ENCODE peak calls at places on chromosomes 7 and 10, in seven cellular contexts. N, R, F, H, B, T and S are unnamed samples.

GRCh38 chr7:27745064-27745583 is 5.2 kb downstream of the TAX1BP1 start:
- DNase-seq in H (no peak), T (peak; percentile 75), N (peak; percentile 44), B (peak; percentile 85), F (peak; percentile 69), R (peak; percentile 86), S (peak; percentile 63)

GRCh38 chr7:94250124-94250523 is 144.6 kb upstream of the COL1A2 start:
- DNase-seq in N (no peak), R (no peak), H (no peak), F (no peak), T (no peak), B (peak; percentile 19), S (no peak)

GRCh38 chr10:131316321-131317075 is 5.0 kb upstream of the TCERG1L start:
- DNase-seq in F (no peak), R (no peak), T (no peak), H (no peak), B (no peak), N (no peak), S (no peak)

GRCh38 chr7:140333209-140333608 is 65.1 kb downstream of the SLC37A3 start:
- DNase-seq in T (no peak), H (no peak), B (no peak), F (no peak), R (no peak), N (no peak), S (no peak)

GRCh38 chr7:9186730-9187129 is 753.3 kb downstream of the NXPH1 start:
- DNase-seq in B (no peak), R (no peak), N (no peak), F (no peak), T (no peak), H (no peak), S (no peak)

GRCh38 chr10:71782221-71782916 is 9.0 kb upstream of the VSIR start:
- DNase-seq in F (no peak), T (no peak), B (no peak), H (no peak), N (no peak), R (no peak), S (no peak)

GRCh38 chr7:155166673-155167370 is 96.7 kb downstream of the HTR5A start:
- DNase-seq in N (no peak), F (peak; percentile 75), R (peak; percentile 48), B (peak; percentile 93), H (no peak), T (peak; percentile 92), S (peak; percentile 99)

GRCh38 chr7:37142943-37143342 is 305.7 kb downstream of the ELMO1 start:
- DNase-seq in F (no peak), N (no peak), T (no peak), H (no peak), B (no peak), R (no peak), S (no peak)

GRCh38 chr7:986766-987722 is 4.1 kb downstream of the CYP2W1 start:
- DNase-seq in T (no peak), F (no peak), R (no peak), N (no peak), B (no peak), H (no peak), S (no peak)

GRCh38 chr7:50272808-50273207 is 31.7 kb upstream of the IKZF1 start:
- DNase-seq in N (no peak), R (no peak), T (no peak), B (no peak), F (no peak), H (no peak), S (no peak)

GRCh38 chr7:130936202-130936931 is 202.4 kb upstream of the KLF14 start:
- DNase-seq in N (no peak), T (no peak), H (no peak), F (no peak), B (no peak), R (no peak), S (no peak)

GRCh38 chr10:123309740-123310139 is 155.5 kb downstream of the BUB3 start:
- DNase-seq in R (peak; percentile 67), T (peak; percentile 6), N (no peak), B (peak; percentile 81), H (no peak), F (no peak), S (no peak)

GRCh38 chr7:51451751-51452465 is 135.3 kb upstream of the COBL start:
- DNase-seq in F (no peak), H (no peak), N (no peak), B (no peak), R (no peak), T (no peak), S (no peak)

GRCh38 chr10:22713853-22714523 is 390 bp downstream of the PIP4K2A start:
- DNase-seq in H (no peak), F (no peak), T (no peak), N (no peak), B (peak; percentile 30), R (peak; percentile 49), S (no peak)

GRCh38 chr10:48272682-48273081 is 1.8 kb downstream of the FRMPD2 start:
- DNase-seq in H (no peak), R (no peak), N (no peak), F (no peak), T (no peak), B (no peak), S (no peak)

GRCh38 chr7:93646538-93646937 is 72.0 kb upstream of the CALCR start:
- DNase-seq in F (no peak), N (no peak), R (no peak), H (no peak), T (no peak), B (no peak), S (no peak)

GRCh38 chr7:7114575-7115291 is 67.6 kb upstream of the C1GALT1 start:
- DNase-seq in H (no peak), F (no peak), N (no peak), R (no peak), B (no peak), T (no peak), S (no peak)

GRCh38 chr10:113073549-113074189 is 123.6 kb downstream of the TCF7L2 start:
- DNase-seq in N (peak; percentile 94), F (peak; percentile 94), R (peak; percentile 98), B (peak; percentile 100), T (peak; percentile 98), H (no peak), S (peak; percentile 84)

GRCh38 chr10:26962835-26963234 is 102.1 kb upstream of the ABI1 start:
- DNase-seq in B (no peak), T (no peak), F (no peak), N (no peak), R (no peak), H (no peak), S (no peak)

GRCh38 chr10:62083868-62084267 is 182.4 kb downstream of the ARID5B start:
- DNase-seq in H (no peak), F (peak; percentile 36), B (peak; percentile 76), R (peak; percentile 89), T (peak; percentile 80), N (no peak), S (peak; percentile 74)

GRCh38 chr7:6228363-6228762 is 44.1 kb downstream of the CYTH3 start:
- DNase-seq in T (peak; percentile 24), H (no peak), R (peak; percentile 35), N (no peak), F (no peak), B (peak; percentile 41), S (no peak)

GRCh38 chr10:129438024-129438423 is 29.0 kb upstream of the MGMT start:
- DNase-seq in T (no peak), H (no peak), B (no peak), R (no peak), N (no peak), F (no peak), S (no peak)
- H3K4me3 ChIP-seq in T (no peak overlapping the region), H (no peak overlapping the region), B (no peak overlapping the region), R (no peak overlapping the region), N (no peak overlapping the region), F (no peak overlapping the region), S (no peak overlapping the region)

DNA sequence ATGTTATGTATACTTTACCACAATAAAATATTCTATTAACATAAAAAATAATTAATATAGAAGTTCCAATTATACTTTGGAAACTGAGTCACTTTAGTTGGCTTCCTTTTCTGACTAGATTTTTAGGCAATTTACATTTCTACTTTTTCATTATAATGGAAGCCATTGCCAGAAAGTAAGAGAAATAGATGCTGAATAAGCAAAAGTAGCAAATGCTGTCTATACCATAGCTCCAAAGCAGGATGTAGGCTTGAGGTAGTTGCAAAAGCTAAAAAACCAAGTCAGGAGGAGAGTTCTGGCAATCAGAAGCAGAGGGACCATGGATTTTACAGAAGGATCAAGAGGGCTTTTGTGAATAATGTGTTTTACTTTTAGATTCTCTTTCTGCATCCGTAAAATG is 262.4 kb upstream of the TMEM229A start:
- DNase-seq in H (no peak), B (no peak), T (no peak), R (no peak), F (no peak), N (no peak), S (no peak)
- H3K4me3 ChIP-seq in H (no peak overlapping the region), B (no peak overlapping the region), T (no peak overlapping the region), R (no peak overlapping the region), F (no peak overlapping the region), N (no peak overlapping the region), S (no peak overlapping the region)

GRCh38 chr7:20217193-20217948 is at the start of gene MACC1:
- DNase-seq in B (no peak), T (no peak), N (peak; percentile 53), H (peak; percentile 2), F (no peak), R (no peak), S (no peak)

GRCh38 chr7:20216637-20217036 is 547 bp downstream of the MACC1 start:
- DNase-seq in H (no peak), B (no peak), F (no peak), N (no peak), R (no peak), T (no peak), S (no peak)

GRCh38 chr7:20219446-20220292 is 2.5 kb upstream of the MACC1 start:
- DNase-seq in N (peak; percentile 97), B (peak; percentile 99), H (no peak), F (peak; percentile 74), T (peak; percentile 96), R (peak; percentile 71), S (peak; percentile 92)

GRCh38 chr7:20219062-20219445 is 1.9 kb upstream of the MACC1 start:
- DNase-seq in H (no peak), B (no peak), F (no peak), R (no peak), T (no peak), N (no peak), S (no peak)

GRCh38 chr7:20218261-20218660 is 1.1 kb upstream of the MACC1 start:
- DNase-seq in R (no peak), H (no peak), N (no peak), B (no peak), T (no peak), F (no peak), S (no peak)
- H3K4me3 ChIP-seq in R (no peak overlapping the region), H (no peak overlapping the region), N (no peak overlapping the region), B (no peak overlapping the region), T (no peak overlapping the region), F (no peak overlapping the region), S (no peak overlapping the region)

DNA sequence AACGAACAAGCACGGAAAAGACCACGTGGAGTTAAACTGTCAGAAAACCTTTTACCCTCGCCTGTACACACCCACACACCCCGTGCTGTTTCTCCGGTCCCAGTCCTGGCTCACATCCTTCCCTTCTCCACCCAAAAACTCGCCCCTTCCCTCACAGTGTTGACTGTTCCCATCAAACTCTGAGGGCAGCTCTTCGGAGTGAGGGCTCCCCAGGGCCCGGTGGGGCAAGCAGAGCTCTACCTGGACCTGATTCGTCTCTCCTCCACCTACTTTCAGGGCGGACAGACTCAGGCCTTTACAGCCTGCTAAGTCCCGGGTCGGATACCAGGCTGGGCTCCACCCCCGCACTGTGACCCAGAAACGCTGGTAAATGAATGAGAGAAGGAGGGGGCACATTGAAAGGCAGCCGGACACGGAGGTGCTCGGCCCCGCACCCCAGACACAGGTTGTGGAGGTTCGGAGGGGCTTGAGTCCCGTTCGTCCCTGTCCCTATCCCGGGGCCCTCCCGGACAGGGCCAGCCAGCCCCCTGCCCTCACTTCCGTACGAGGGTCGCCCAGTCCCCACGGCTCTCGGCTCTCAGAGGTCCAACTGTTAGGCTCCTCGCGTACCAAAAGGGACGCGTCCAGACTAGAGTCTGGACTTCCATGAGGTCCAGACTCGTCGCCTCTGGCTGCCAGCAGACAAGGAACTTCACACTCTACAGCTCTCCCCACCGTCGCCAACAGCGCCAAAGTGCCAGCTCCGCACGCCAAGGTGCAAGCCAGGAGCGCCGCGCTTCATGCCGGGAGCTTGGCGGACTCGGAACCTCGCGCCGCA is 31.7 kb upstream of the ASL start:
- DNase-seq in B (peak; percentile 41), R (peak; percentile 73), N (no peak), H (no peak), F (no peak), T (no peak), S (peak; percentile 54)
- H3K4me3 ChIP-seq in B (peak overlapping the region; percentile 20), R (peak overlapping the region; percentile 63), N (peak overlapping the region; percentile 24), H (no peak overlapping the region), F (peak overlapping the region; percentile 28), T (peak overlapping the region; percentile 32), S (peak overlapping the region; percentile 23)